ENCODE peak calls at places on chromosomes 4 and X, in nine cellular contexts. R, M, I, E, Q, S, L, P and W are unnamed samples.

GRCh38 chr4:123399638-123400358 is 3.2 kb downstream of the SPRY1 start:
- DNase-seq in R (no peak), M (peak; percentile 18), I (no peak), E (no peak), Q (peak; percentile 34), S (peak; percentile 28), L (no peak), P (no peak), W (no peak)

GRCh38 chrX:13821740-13822139 is 4.8 kb upstream of the GPM6B start:
- DNase-seq in R (no peak), M (no peak), I (no peak), E (no peak), Q (no peak), S (no peak), L (no peak), P (no peak), W (no peak)

GRCh38 chrX:19670321-19670750 is 155.0 kb upstream of the MAP3K15 start:
- DNase-seq in R (no peak), M (no peak), I (no peak), E (no peak), Q (no peak), S (no peak), L (no peak), P (no peak), W (peak; percentile 30)

GRCh38 chr4:21304061-21304541 is 603.8 kb downstream of the PACRGL start:
- DNase-seq in R (peak; percentile 16), M (peak; percentile 77), I (peak; percentile 77), E (no peak), Q (peak; percentile 40), S (peak; percentile 46), L (peak; percentile 80), P (no peak), W (no peak)

GRCh38 chrX:46040001-46040400 is 505.2 kb downstream of the ZNF674 start:
- DNase-seq in R (no peak), M (no peak), I (no peak), E (no peak), Q (no peak), S (no peak), L (no peak), P (no peak), W (no peak)

GRCh38 chr4:47513493-47513892 is 28.4 kb downstream of the ATP10D start:
- DNase-seq in R (no peak), M (no peak), I (no peak), E (no peak), Q (no peak), S (no peak), L (no peak), P (no peak), W (no peak)

GRCh38 chrX:21735038-21735752 is 22.7 kb downstream of the SMPX start:
- DNase-seq in R (no peak), M (no peak), I (no peak), E (no peak), Q (no peak), S (no peak), L (no peak), P (no peak), W (no peak)

GRCh38 chr4:106160560-106160959 is 155.4 kb downstream of the TBCK start:
- DNase-seq in R (no peak), M (no peak), I (no peak), E (no peak), Q (no peak), S (no peak), L (no peak), P (no peak), W (no peak)

GRCh38 chr4:6464842-6465588 is 7.4 kb downstream of the PPP2R2C start:
- DNase-seq in R (peak; percentile 3), M (no peak), I (no peak), E (no peak), Q (peak; percentile 20), S (no peak), L (peak; percentile 55), P (no peak), W (no peak)

GRCh38 chrX:2691543-2692220 is 587 bp downstream of the CD99 start:
- DNase-seq in R (peak; percentile 59), M (peak; percentile 49), I (peak; percentile 89), E (peak; percentile 41), Q (peak; percentile 72), S (peak; percentile 48), L (no peak), P (peak; percentile 84), W (no peak)
- H3K27ac ChIP-seq in R (peak overlapping the region; percentile 77), M (no peak overlapping the region), I (peak overlapping the region; percentile 92), E (peak overlapping the region; percentile 84), Q (peak overlapping the region; percentile 95), S (peak overlapping the region; percentile 86), L (no peak overlapping the region), P (peak overlapping the region; percentile 92), W (peak overlapping the region; percentile 77)

GRCh38 chr4:13920111-13920875 is 292.8 kb upstream of the BOD1L1 start:
- DNase-seq in R (no peak), M (no peak), I (no peak), E (no peak), Q (no peak), S (no peak), L (no peak), P (no peak), W (no peak)

GRCh38 chr4:13917010-13917409 is 289.5 kb upstream of the BOD1L1 start:
- DNase-seq in R (no peak), M (no peak), I (no peak), E (no peak), Q (no peak), S (no peak), L (no peak), P (no peak), W (no peak)

GRCh38 chr4:13920901-13921300 is 293.4 kb upstream of the BOD1L1 start:
- DNase-seq in R (peak; percentile 31), M (no peak), I (no peak), E (peak; percentile 15), Q (no peak), S (no peak), L (peak; percentile 73), P (no peak), W (peak; percentile 100)

GRCh38 chr4:13919021-13919441 is 291.5 kb upstream of the BOD1L1 start:
- DNase-seq in R (no peak), M (no peak), I (no peak), E (no peak), Q (no peak), S (no peak), L (no peak), P (no peak), W (peak; percentile 92)

DNA sequence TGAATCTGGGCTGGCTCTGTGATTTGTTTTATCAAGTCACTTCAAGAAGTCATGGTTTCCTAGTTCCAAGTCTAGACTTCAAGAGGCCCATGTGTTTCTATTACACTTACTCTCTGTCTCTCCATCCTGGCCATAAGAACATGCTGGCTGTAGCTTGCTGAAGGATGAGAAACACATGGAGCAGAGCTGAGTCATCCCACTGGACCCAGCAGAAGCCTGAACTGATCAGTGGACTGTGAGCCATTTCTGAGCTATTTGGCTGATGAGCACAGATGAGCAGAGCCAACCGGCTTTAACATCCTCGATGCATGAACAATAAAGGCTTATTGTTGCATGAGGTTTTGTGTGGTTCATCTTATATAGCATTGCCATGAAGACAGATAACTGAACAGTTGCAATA is 290.6 kb upstream of the BOD1L1 start:
- DNase-seq in R (peak; percentile 30), M (no peak), I (no peak), E (no peak), Q (no peak), S (no peak), L (no peak), P (no peak), W (peak; percentile 97)
- TF ChIP-seq CTCF in R (no peak), M (no peak), I (no peak), E (no peak), Q (no peak), S (no peak), L (no peak), P (no peak), W (no peak)

GRCh38 chr4:127622621-127622922 is 10.2 kb upstream of the INTU start:
- DNase-seq in R (no peak), M (no peak), I (no peak), E (no peak), Q (peak; percentile 80), S (no peak), L (no peak), P (no peak), W (no peak)

GRCh38 chr4:127622923-127623754 is 9.6 kb upstream of the INTU start:
- DNase-seq in R (peak; percentile 29), M (peak; percentile 87), I (peak; percentile 88), E (no peak), Q (peak; percentile 43), S (peak; percentile 54), L (peak; percentile 86), P (peak; percentile 62), W (no peak)

GRCh38 chr4:127618427-127618826 is 14.3 kb upstream of the INTU start:
- DNase-seq in R (no peak), M (no peak), I (no peak), E (no peak), Q (no peak), S (no peak), L (no peak), P (no peak), W (no peak)

GRCh38 chr4:127624176-127624575 is 8.6 kb upstream of the INTU start:
- DNase-seq in R (no peak), M (no peak), I (no peak), E (no peak), Q (no peak), S (no peak), L (no peak), P (no peak), W (no peak)

DNA sequence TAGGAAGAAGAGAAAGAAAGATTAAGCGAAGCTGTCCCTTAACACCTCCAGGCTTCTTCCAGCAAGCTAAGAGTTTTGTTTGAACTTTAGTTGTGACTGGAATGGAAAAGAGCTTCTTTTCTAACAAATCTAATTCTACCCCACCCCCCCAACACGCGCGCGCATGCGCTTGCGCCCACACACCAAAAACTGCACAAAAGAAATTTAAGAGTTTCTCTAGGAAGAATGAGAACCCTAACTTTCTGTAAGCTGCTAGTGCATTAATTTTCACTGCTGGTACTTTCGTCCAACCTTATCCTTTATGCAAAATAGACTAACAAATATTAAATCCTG is 9.0 kb upstream of the INTU start:
- DNase-seq in R (no peak), M (peak; percentile 17), I (peak; percentile 86), E (no peak), Q (peak; percentile 73), S (no peak), L (no peak), P (peak; percentile 47), W (no peak)
- H3K27ac ChIP-seq in R (no peak overlapping the region), M (no peak overlapping the region), I (peak overlapping the region; percentile 34), E (peak overlapping the region; percentile 67), Q (peak overlapping the region; percentile 90), S (no peak overlapping the region), L (no peak overlapping the region), P (no peak overlapping the region), W (peak overlapping the region; percentile 23)

DNA sequence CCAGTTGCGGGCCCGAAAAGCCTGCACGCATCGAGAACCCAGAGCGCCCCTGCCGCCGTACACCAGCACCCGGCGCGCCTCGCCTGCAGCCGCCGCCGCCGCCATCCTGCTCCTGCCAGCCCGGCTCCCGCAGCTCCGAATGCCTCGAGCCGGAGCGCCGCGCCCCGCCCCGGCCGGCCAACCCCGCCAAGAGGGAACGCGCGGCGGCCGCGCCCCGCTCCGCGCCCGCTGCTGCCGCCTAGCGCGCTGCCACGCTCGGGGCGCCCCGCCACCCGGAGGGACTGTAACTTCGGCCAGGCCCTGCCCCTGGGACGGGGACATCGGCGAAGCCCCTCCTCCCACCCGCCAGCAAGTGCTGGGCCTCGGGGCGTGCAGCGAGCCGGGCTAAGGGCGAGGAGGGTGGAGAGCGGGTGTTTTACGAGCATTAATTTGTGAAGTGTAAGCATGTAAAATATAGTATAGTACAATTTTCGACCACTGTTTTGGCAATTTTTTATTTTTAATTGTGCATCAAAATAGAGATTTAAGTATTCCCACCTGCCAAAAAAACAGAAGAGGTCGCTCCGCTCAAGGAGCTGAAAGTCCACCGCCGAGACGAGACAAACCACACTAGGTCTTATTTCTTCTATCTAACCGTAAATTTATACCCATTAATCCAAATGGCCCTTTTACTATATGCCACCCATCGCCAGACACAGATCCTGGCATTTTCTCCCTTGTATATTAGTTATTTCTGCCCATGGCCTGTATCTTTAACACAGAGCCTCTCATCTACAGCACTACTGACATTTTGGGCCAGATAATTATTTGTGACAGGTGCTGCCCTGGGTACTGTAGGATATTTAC is at the start of gene QDPR:
- DNase-seq in R (peak; percentile 60), M (peak; percentile 94), I (peak; percentile 97), E (peak; percentile 40), Q (peak; percentile 70), S (peak; percentile 95), L (peak; percentile 83), P (peak; percentile 93), W (no peak)
- TF ChIP-seq CTCF in R (no peak), M (peak; percentile 40), I (peak; percentile 44), E (peak; percentile 54), Q (peak; percentile 24), S (peak; percentile 21), L (peak; percentile 53), P (peak; percentile 22), W (peak; percentile 9)